ENCODE peak calls at places on chromosomes 16 and 17, in nine cellular contexts. Y, W, A, X, F, E, I, C and B are unnamed samples.

GRCh38 chr16:89094252-89094901 is 725 bp downstream of the ACSF3 start:
- DNase-seq in E (no peak), C (peak), I (no peak), W (peak), X (no peak), F (peak), Y (no peak), A (peak), B (no peak)

GRCh38 chr17:7352910-7353635 is 1.1 kb downstream of the KCTD11 start:
- DNase-seq in I (no peak), X (no peak), A (no peak), Y (no peak), F (no peak), W (no peak), E (no peak), C (no peak), B (no peak)

GRCh38 chr16:66996324-66996982 is 8.1 kb downstream of the CES4A start:
- DNase-seq in Y (no peak), E (peak), I (no peak), F (peak), X (no peak), W (no peak), C (no peak), A (peak), B (no peak)

GRCh38 chr17:66464921-66465320 is 162.5 kb downstream of the PRKCA start:
- DNase-seq in X (no peak), E (no peak), Y (no peak), C (no peak), W (no peak), F (peak), I (no peak), A (no peak), B (no peak)

GRCh38 chr17:4101127-4101798 is 41.6 kb downstream of the ZZEF1 start:
- DNase-seq in Y (no peak), W (peak), I (no peak), X (no peak), C (no peak), E (no peak), F (peak), A (peak), B (no peak)

GRCh38 chr17:13428611-13429042 is 173.1 kb downstream of the HS3ST3A1 start:
- DNase-seq in X (no peak), C (no peak), Y (no peak), E (no peak), W (no peak), I (no peak), A (no peak), F (no peak), B (no peak)

GRCh38 chr16:23339781-23340180 is 37.7 kb downstream of the SCNN1B start:
- DNase-seq in X (no peak), C (no peak), I (no peak), Y (no peak), A (no peak), W (no peak), E (no peak), F (no peak), B (no peak)

GRCh38 chr16:81279375-81279774 is 35.4 kb upstream of the GAN start:
- DNase-seq in C (no peak), I (no peak), W (no peak), F (peak), X (no peak), E (no peak), Y (no peak), A (peak), B (no peak)

GRCh38 chr17:13539421-13539820 is 62.3 kb downstream of the HS3ST3A1 start:
- DNase-seq in F (peak), Y (no peak), I (no peak), E (no peak), A (no peak), W (no peak), C (no peak), X (no peak), B (no peak)

GRCh38 chr17:41592601-41593305 is 6.1 kb upstream of the KRT14 start:
- DNase-seq in I (no peak), W (no peak), X (no peak), F (no peak), C (no peak), E (no peak), Y (no peak), A (no peak), B (no peak)

GRCh38 chr16:64469351-64469750 is 652.5 kb downstream of the CDH11 start:
- DNase-seq in A (no peak), E (no peak), I (no peak), C (no peak), F (no peak), Y (no peak), X (no peak), W (no peak), B (no peak)

GRCh38 chr17:18314059-18314730 is 599 bp downstream of the TOP3A start:
- DNase-seq in E (no peak), I (no peak), C (no peak), W (peak), X (no peak), A (peak), F (peak), Y (no peak), B (no peak)

GRCh38 chr16:71467810-71468209 is 5.8 kb upstream of the ZNF23 start:
- DNase-seq in E (no peak), F (peak), A (peak), C (no peak), W (peak), X (no peak), Y (no peak), I (peak), B (no peak)

GRCh38 chr16:361872-362701 is 8.3 kb downstream of the MRPL28 start:
- DNase-seq in E (peak), W (peak), A (peak), I (peak), X (peak), C (peak), Y (peak), F (peak), B (peak)

GRCh38 chr17:48729335-48730239 is 1.0 kb upstream of the HOXB13 start:
- DNase-seq in X (no peak), I (no peak), A (no peak), W (no peak), E (peak), F (no peak), C (no peak), Y (no peak), B (no peak)

GRCh38 chr16:27475561-27475960 is 73.6 kb downstream of the IL21R start:
- DNase-seq in Y (no peak), I (no peak), X (no peak), E (no peak), F (peak), W (peak), A (peak), C (no peak), B (no peak)

GRCh38 chr16:79703066-79703465 is 102.5 kb upstream of the MAF start:
- DNase-seq in C (no peak), W (no peak), A (no peak), F (no peak), Y (no peak), I (no peak), E (no peak), X (no peak), B (no peak)